ENCODE peak calls at places on chromosomes 5 and 9, in four cellular contexts. M, B, O and W are unnamed samples.

GRCh38 chr9:83572524-83572923 is 34.3 kb upstream of the FRMD3 start:
- DNase-seq in M (no peak), B (no peak), O (no peak), W (no peak)

GRCh38 chr5:172751761-172752510 is 19.1 kb downstream of the DUSP1 start:
- DNase-seq in M (no peak), B (no peak), O (no peak), W (no peak)

GRCh38 chr9:120892748-120893584 is 16.0 kb upstream of the PHF19 start:
- DNase-seq in M (no peak), B (no peak), O (peak), W (no peak)

GRCh38 chr5:26959290-26959689 is 79.1 kb downstream of the CDH9 start:
- DNase-seq in M (no peak), B (no peak), O (no peak), W (no peak)

GRCh38 chr9:69386651-69387050 is 61.6 kb downstream of the ENTREP1 start:
- DNase-seq in M (no peak), B (no peak), O (no peak), W (no peak)

GRCh38 chr5:56985941-56986630 is 34.2 kb upstream of the MIER3 start:
- DNase-seq in M (no peak), B (no peak), O (no peak), W (no peak)

GRCh38 chr5:90575712-90576111 is 17.1 kb downstream of the ADGRV1 start:
- DNase-seq in M (no peak), B (no peak), O (no peak), W (no peak)

GRCh38 chr9:136385015-136385414 is 11.5 kb upstream of the CARD9 start:
- DNase-seq in M (no peak), B (no peak), O (peak), W (no peak)